ENCODE peak calls at places on chromosome 6, in four cellular contexts. Z, D, J and Q are unnamed samples.

GRCh38 chr6:47203968-47204611 is 105.6 kb downstream of the TNFRSF21 start:
- DNase-seq in Z (no peak), D (peak), J (no peak), Q (no peak)

GRCh38 chr6:113065606-113066005 is 718.5 kb downstream of the RFPL4B start:
- DNase-seq in Z (no peak), D (peak), J (peak), Q (no peak)

GRCh38 chr6:13273931-13274706 is 54.2 kb downstream of the TBC1D7 start:
- DNase-seq in Z (peak), D (no peak), J (peak), Q (no peak)

GRCh38 chr6:52416629-52417151 is 3.5 kb upstream of the EFHC1 start:
- DNase-seq in Z (peak), D (peak), J (peak), Q (peak)

GRCh38 chr6:43095939-43096338 is 19.8 kb downstream of the PTK7 start:
- DNase-seq in Z (no peak), D (no peak), J (peak), Q (no peak)

GRCh38 chr6:91482498-91482897 is 895.6 kb upstream of the MAP3K7 start:
- DNase-seq in Z (peak), D (no peak), J (peak), Q (no peak)

GRCh38 chr6:82182756-82183155 is 64.8 kb downstream of the IBTK start:
- DNase-seq in Z (no peak), D (no peak), J (no peak), Q (no peak)

GRCh38 chr6:152380993-152381898 is 255.9 kb downstream of the SYNE1 start:
- DNase-seq in Z (no peak), D (peak), J (no peak), Q (peak)

GRCh38 chr6:165227644-165228329 is 81.6 kb downstream of the C6orf118 start:
- DNase-seq in Z (no peak), D (no peak), J (no peak), Q (no peak)

GRCh38 chr6:112286010-112286409 is 31.6 kb upstream of the LAMA4 start:
- DNase-seq in Z (peak), D (no peak), J (no peak), Q (no peak)

GRCh38 chr6:159760602-159761057 is 1.2 kb upstream of the ACAT2 start:
- DNase-seq in Z (no peak), D (peak), J (no peak), Q (no peak)

GRCh38 chr6:167225903-167226508 is 65.1 kb upstream of the UNC93A start:
- DNase-seq in Z (no peak), D (no peak), J (no peak), Q (no peak)

GRCh38 chr6:4603291-4603690 is 172.9 kb upstream of the CDYL start:
- DNase-seq in Z (no peak), D (no peak), J (no peak), Q (no peak)

GRCh38 chr6:128492386-128492785 is 28.0 kb downstream of the PTPRK start:
- DNase-seq in Z (no peak), D (no peak), J (no peak), Q (no peak)

GRCh38 chr6:157841211-157841840 is 18.3 kb downstream of the SNX9 start:
- DNase-seq in Z (peak), D (no peak), J (peak), Q (no peak)

GRCh38 chr6:154249499-154250298 is 106.9 kb downstream of the IPCEF1 start:
- DNase-seq in Z (peak), D (no peak), J (no peak), Q (no peak)

GRCh38 chr6:4776967-4777925 is 1.0 kb downstream of the CDYL start:
- DNase-seq in Z (no peak), D (no peak), J (peak), Q (peak)

GRCh38 chr6:41428402-41428994 is 93.1 kb downstream of the NCR2 start:
- DNase-seq in Z (no peak), D (no peak), J (no peak), Q (no peak)

GRCh38 chr6:121592261-121592935 is 157.0 kb downstream of the GJA1 start:
- DNase-seq in Z (no peak), D (no peak), J (no peak), Q (no peak)

GRCh38 chr6:11965499-11965898 is 46.6 kb upstream of the HIVEP1 start:
- DNase-seq in Z (no peak), D (no peak), J (no peak), Q (no peak)

GRCh38 chr6:11964729-11965128 is 47.4 kb upstream of the HIVEP1 start:
- DNase-seq in Z (no peak), D (no peak), J (no peak), Q (no peak)

GRCh38 chr6:11964101-11964500 is 48.0 kb upstream of the HIVEP1 start:
- DNase-seq in Z (no peak), D (no peak), J (no peak), Q (no peak)

GRCh38 chr6:11961923-11962322 is 50.2 kb upstream of the HIVEP1 start:
- DNase-seq in Z (no peak), D (no peak), J (no peak), Q (no peak)

GRCh38 chr6:11961137-11961779 is 50.9 kb upstream of the HIVEP1 start:
- DNase-seq in Z (no peak), D (no peak), J (no peak), Q (no peak)
- TF ChIP-seq FOXK2 in Z (no peak), D (no peak), J (no peak), Q (no peak)

DNA sequence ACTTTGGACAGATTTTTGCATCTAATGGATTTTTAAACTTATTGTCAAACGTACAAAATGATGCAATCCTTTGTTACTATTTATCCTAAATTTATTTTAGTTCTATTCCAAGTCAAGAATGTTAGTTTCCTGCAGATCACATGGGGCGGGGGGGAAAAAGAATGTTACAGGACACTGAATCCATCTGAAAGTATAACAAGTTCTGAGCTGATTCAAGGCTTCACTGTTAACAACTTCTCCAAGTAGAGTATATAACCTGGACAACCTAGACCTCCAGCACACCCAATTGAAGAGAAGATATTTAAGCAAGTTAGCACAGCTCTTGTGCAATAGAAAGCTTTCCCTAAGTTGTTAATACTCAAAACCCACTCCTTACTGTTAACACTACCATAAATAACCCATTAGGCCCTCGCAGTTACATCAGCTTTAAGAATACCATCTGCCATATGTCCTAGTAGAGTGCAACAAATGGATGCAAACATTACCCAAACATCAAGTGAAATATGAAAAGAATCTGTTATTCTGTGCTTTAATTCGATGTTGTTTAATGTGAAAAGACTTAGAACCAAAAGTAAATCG is 1.3 kb downstream of the SEC63 start:
- DNase-seq in Z (no peak), D (no peak), J (peak), Q (no peak)
- TF ChIP-seq BHLHE40 in Z (no peak), D (no peak), J (no peak), Q (no peak)

DNA sequence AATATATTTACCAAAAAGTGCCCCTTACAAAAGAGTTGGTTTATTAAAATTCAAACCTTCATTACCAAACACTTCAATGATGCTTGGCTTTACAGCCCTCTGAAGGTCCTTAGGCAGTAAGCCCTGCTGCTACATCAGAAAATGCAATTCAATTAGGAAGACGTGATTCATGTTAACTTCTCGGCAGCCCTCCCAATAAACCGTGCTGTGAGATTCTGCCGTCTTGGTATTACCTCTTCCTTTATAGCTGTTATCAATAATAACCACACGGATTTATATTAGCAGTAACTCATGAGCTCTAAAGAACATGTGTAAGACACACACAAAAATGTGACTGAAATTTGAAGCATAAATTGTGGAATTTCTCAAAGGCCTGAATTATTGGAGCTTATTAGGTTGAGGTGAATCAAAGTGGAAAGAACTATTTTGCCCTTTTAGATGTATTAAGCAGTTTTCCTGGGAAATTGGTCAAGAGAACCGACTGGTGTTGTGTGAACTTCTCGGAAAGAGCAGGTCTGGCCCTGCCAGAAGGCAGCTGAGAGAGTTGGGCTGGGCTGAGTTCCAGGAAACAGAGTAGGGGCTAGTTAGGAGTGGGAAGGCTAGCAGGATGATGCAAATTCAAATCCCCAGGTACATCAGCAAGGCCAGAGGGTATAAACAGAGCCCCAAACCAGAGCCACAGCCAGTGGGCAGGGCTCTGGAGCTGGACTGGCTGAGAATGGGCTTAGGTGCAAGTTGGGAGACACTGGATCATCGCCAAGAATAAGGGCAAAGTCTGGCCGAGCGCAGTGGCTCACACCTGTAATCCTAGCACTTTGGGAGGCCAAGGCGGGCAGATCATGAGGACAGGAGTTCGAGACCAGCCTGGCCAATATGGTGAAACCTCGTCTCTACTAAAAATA is 33.1 kb downstream of the FGD2 start:
- DNase-seq in Z (no peak), D (no peak), J (peak), Q (no peak)
- TF ChIP-seq FOXK2 in Z (no peak), D (no peak), J (no peak), Q (no peak)

GRCh38 chr6:6749791-6750434 is 161.4 kb downstream of the LY86 start:
- DNase-seq in Z (no peak), D (peak), J (peak), Q (no peak)
- TF ChIP-seq BHLHE40 in Z (no peak), D (peak), J (peak), Q (no peak)

GRCh38 chr6:3383525-3383924 is 73.3 kb downstream of the SLC22A23 start:
- DNase-seq in Z (peak), D (peak), J (peak), Q (peak)

GRCh38 chr6:3381233-3382065 is 75.4 kb downstream of the SLC22A23 start:
- DNase-seq in Z (no peak), D (no peak), J (peak), Q (no peak)

GRCh38 chr6:3380344-3381232 is 76.3 kb downstream of the SLC22A23 start:
- DNase-seq in Z (no peak), D (peak), J (no peak), Q (no peak)

GRCh38 chr6:3384346-3385143 is 72.3 kb downstream of the SLC22A23 start:
- DNase-seq in Z (no peak), D (no peak), J (no peak), Q (no peak)

DNA sequence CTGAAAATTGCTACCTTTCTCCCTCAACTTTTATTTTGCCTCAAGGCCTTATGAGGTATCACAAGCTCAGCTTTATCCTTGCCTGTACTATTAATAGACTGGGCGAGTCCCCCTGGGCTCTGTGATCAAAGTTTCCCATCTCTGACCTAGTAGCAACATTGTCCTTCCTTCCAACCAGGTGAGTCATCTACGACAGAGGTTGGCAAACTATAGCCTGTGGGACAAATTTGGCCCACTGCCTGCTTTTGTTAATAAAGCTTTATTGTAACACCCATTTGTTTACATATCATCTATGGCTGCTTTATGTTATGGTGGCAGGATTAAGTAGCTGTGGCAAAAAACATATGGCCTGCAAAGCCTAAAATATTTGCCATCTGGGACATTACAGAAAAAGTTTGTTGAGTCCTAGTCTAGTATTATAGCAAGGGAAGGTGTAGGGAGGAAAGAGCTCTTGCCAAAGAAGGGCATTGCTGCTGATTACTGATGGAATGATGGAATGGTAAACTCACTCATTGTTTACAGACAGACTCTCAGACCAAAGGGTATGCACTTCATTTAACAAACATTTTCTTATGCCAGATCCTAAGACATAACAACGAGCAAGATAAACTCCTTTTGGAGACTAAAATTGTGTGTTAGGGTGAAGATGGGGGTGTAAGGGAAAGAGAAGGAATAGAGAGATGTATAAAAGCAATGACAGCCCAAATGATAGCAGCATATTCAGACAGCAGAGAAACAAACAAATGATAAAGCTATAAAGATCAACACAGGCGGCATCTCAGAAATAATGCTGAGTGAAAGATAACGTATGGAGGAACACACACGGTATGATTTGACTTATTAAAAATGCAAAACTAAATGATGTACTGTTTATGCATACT is 74.2 kb downstream of the SLC22A23 start:
- DNase-seq in Z (no peak), D (peak), J (peak), Q (no peak)
- TF ChIP-seq FOXK2 in Z (no peak), D (no peak), J (no peak), Q (no peak)

DNA sequence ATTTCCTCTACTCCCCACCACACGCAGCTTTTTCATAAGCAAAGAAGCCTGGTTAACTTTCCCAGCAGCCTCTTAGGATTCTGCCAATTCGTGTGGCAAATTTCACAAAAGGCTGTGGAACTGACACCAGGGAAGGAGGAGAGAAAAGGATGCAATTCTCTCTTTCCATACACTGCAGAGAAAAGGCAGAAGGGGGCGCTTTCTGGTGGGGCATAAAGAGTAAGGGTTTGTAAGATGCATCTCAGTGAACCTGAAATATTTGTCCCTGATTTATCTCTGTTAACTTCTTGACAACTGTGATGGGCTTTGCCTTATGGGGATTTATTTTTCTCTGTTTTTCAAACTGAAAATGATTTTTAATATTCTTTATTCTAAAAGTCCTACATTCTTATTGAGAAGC is 45.5 kb upstream of the GLP1R start:
- DNase-seq in Z (no peak), D (no peak), J (peak), Q (peak)
- TF ChIP-seq BHLHE40 in Z (no peak), D (no peak), J (no peak), Q (no peak)

GRCh38 chr6:35311390-35312075 is 13.9 kb downstream of the DEF6 start:
- DNase-seq in Z (no peak), D (no peak), J (no peak), Q (no peak)
- TF ChIP-seq FOXK2 in Z (no peak), D (no peak), J (no peak), Q (no peak)

DNA sequence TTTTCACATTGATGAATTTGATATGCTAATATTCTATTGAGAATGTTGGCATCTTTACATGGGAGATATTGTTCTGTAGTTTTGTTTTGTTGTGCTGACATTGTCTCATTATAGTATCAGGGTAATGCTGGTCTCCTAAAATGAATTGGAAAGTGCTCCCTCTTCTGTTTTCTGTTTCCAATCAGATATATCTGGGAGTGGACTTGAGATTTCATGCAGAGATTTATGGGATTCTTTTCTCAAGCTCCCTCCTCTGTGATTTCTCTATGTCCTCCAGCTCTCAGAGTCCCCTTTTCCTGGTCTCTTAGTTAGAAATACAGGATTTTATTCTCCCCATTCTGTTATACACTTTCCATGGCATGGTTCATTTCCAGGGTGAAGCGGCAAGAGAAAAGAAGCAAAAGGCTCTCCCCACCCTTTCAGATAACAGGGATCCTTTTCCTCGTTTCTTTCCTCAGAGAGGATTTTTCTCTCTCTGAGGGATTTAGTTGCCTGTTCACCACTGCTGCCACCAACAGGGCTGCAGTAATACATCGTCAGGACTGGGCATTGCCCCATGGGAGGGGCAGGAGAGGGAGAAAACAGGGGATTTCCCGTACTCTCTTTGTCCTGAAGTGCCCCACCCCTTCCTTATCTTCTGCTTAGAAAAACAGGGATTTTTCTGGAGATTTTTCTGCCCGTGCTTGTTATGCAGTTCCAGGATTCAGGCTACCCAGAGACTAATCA is 59.3 kb upstream of the STMND1 start:
- DNase-seq in Z (no peak), D (peak), J (no peak), Q (peak)
- TF ChIP-seq BHLHE40 in Z (no peak), D (no peak), J (no peak), Q (no peak)